ENCODE peak calls at places on chromosomes 16 and 17, in five cellular contexts. B is hepatic stellate cell, Q is psoas muscle, M is pancreas, Z is AG09319. G is an unnamed sample.

GRCh38 chr17:74957935-74958549 is 14.5 kb downstream of the HID1 start:
- DNase-seq in Q (peak), Z (no peak), M (peak), B (peak), G (peak)

GRCh38 chr17:39684369-39685043 is 3.4 kb downstream of the PGAP3 start:
- DNase-seq in Z (no peak), M (no peak), B (no peak), Q (peak), G (no peak)

GRCh38 chr17:75430159-75430748 is 24.8 kb upstream of the GRB2 start:
- DNase-seq in Q (no peak), M (no peak), B (peak), Z (peak), G (no peak)

GRCh38 chr16:8493885-8494487 is 96.3 kb downstream of the TMEM114 start:
- DNase-seq in M (no peak), Z (no peak), B (no peak), Q (no peak), G (no peak)

GRCh38 chr17:16491703-16492612 is at the start of gene LRRC75A:
- DNase-seq in Z (no peak), M (peak), B (peak), Q (peak), G (no peak)

GRCh38 chr17:50331085-50331791 is 14.7 kb upstream of the XYLT2 start:
- DNase-seq in B (no peak), M (no peak), Z (peak), Q (no peak), G (no peak)

GRCh38 chr16:65254144-65254543 is 132.3 kb upstream of the CDH11 start:
- DNase-seq in Q (no peak), Z (no peak), M (no peak), B (no peak), G (no peak)

GRCh38 chr16:79764415-79765149 is 164.0 kb upstream of the MAF start:
- DNase-seq in B (no peak), M (no peak), Q (no peak), Z (no peak), G (no peak)

GRCh38 chr16:4358831-4359561 is 7.9 kb upstream of the PAM16 start:
- DNase-seq in M (peak), B (no peak), Q (peak), Z (no peak), G (peak)

GRCh38 chr17:75688209-75688771 is 21.2 kb downstream of the SAP30BP start:
- DNase-seq in M (no peak), Q (no peak), B (no peak), Z (no peak), G (no peak)